ENCODE peak calls at places on chromosomes 2 and 18, in six cellular contexts. U, B, G, L, E and H are unnamed samples.

GRCh38 chr2:7929276-7929675 is 752.6 kb upstream of the ID2 start:
- DNase-seq in U (no peak), B (no peak), G (no peak), L (no peak), E (no peak), H (no peak)

GRCh38 chr18:7369006-7369405 is 138.1 kb downstream of the LRRC30 start:
- DNase-seq in U (no peak), B (no peak), G (peak), L (no peak), E (no peak), H (no peak)

GRCh38 chr2:217166241-217166640 is 306.4 kb upstream of the TNP1 start:
- DNase-seq in U (peak), B (no peak), G (peak), L (peak), E (no peak), H (peak)

GRCh38 chr2:16604236-16604635 is 61.4 kb downstream of the CYRIA start:
- DNase-seq in U (no peak), B (no peak), G (no peak), L (no peak), E (no peak), H (no peak)

GRCh38 chr2:46696966-46697829 is 217.8 kb downstream of the TMEM247 start:
- DNase-seq in U (no peak), B (no peak), G (no peak), L (no peak), E (no peak), H (no peak)

GRCh38 chr2:10382313-10383061 is 65.6 kb downstream of the ODC1 start:
- DNase-seq in U (peak), B (peak), G (no peak), L (no peak), E (no peak), H (no peak)

GRCh38 chr2:39099820-39100728 is 20.8 kb downstream of the SOS1 start:
- DNase-seq in U (peak), B (no peak), G (peak), L (peak), E (no peak), H (no peak)

GRCh38 chr2:239241431-239241830 is 159.4 kb downstream of the HDAC4 start:
- DNase-seq in U (no peak), B (no peak), G (no peak), L (no peak), E (no peak), H (no peak)

GRCh38 chr2:10493636-10494281 is 45.6 kb upstream of the ODC1 start:
- DNase-seq in U (peak), B (peak), G (peak), L (peak), E (no peak), H (peak)

GRCh38 chr2:27689424-27689823 is 25.7 kb downstream of the SLC4A1AP start:
- DNase-seq in U (no peak), B (no peak), G (no peak), L (no peak), E (no peak), H (no peak)

GRCh38 chr2:208254871-208255556 is at the start of gene IDH1:
- DNase-seq in U (peak), B (peak), G (peak), L (peak), E (peak), H (peak)

GRCh38 chr2:238986491-238987351 is 138.8 kb downstream of the TWIST2 start:
- DNase-seq in U (no peak), B (no peak), G (no peak), L (no peak), E (no peak), H (no peak)

GRCh38 chr18:46917808-46918600 is 602 bp downstream of the KATNAL2 start:
- DNase-seq in U (peak), B (peak), G (peak), L (peak), E (peak), H (no peak)

GRCh38 chr2:233075141-233075965 is 15.2 kb downstream of the INPP5D start:
- DNase-seq in U (no peak), B (no peak), G (no peak), L (no peak), E (no peak), H (no peak)

GRCh38 chr2:102355526-102356380 is at the start of gene IL18R1:
- DNase-seq in U (peak), B (peak), G (peak), L (peak), E (peak), H (peak)

GRCh38 chr2:48369971-48370370 is 160.0 kb upstream of the STON1 start:
- DNase-seq in U (no peak), B (no peak), G (no peak), L (no peak), E (no peak), H (no peak)

GRCh38 chr18:1213126-1213525 is 308.5 kb downstream of the ADCYAP1 start:
- DNase-seq in U (no peak), B (no peak), G (no peak), L (no peak), E (no peak), H (no peak)

GRCh38 chr18:76621184-76621583 is 126.1 kb upstream of the ZNF516 start:
- DNase-seq in U (no peak), B (no peak), G (no peak), L (peak), E (no peak), H (no peak)

GRCh38 chr2:239293450-239294430 is 107.1 kb downstream of the HDAC4 start:
- DNase-seq in U (peak), B (no peak), G (no peak), L (no peak), E (no peak), H (no peak)

GRCh38 chr2:65666156-65666725 is 233.8 kb upstream of the SPRED2 start:
- DNase-seq in U (peak), B (no peak), G (peak), L (peak), E (no peak), H (peak)

GRCh38 chr2:128681351-128681906 is 362.8 kb upstream of the HS6ST1 start:
- DNase-seq in U (no peak), B (no peak), G (no peak), L (no peak), E (no peak), H (no peak)

GRCh38 chr18:23281626-23282436 is 146.5 kb downstream of the CABLES1 start:
- DNase-seq in U (no peak), B (no peak), G (peak), L (no peak), E (no peak), H (no peak)

GRCh38 chr2:218785103-218785502 is 3.2 kb downstream of the CYP27A1 start:
- DNase-seq in U (no peak), B (no peak), G (no peak), L (no peak), E (no peak), H (no peak)

GRCh38 chr18:77138270-77138669 is 5.7 kb upstream of the MBP start:
- DNase-seq in U (no peak), B (no peak), G (peak), L (no peak), E (no peak), H (no peak)

GRCh38 chr2:27628767-27629709 is at the start of the genes CCDC121 and GPN1:
- DNase-seq in U (peak), B (peak), G (peak), L (peak), E (peak), H (peak)

GRCh38 chr18:61736168-61736567 is 156.6 kb downstream of the RNF152 start:
- DNase-seq in U (no peak), B (no peak), G (no peak), L (peak), E (no peak), H (no peak)

GRCh38 chr18:21803495-21803894 is 62.9 kb downstream of the MIB1 start:
- DNase-seq in U (no peak), B (no peak), G (peak), L (peak), E (no peak), H (no peak)

GRCh38 chr2:148670773-148671172 is 26.2 kb downstream of the EPC2 start:
- DNase-seq in U (no peak), B (no peak), G (no peak), L (peak), E (no peak), H (no peak)

GRCh38 chr2:109130726-109130995 is 1.7 kb downstream of the SH3RF3 start:
- DNase-seq in U (no peak), B (no peak), G (no peak), L (no peak), E (no peak), H (no peak)

GRCh38 chr2:109128048-109128465 is 948 bp upstream of the SH3RF3 start:
- DNase-seq in U (peak), B (peak), G (peak), L (peak), E (peak), H (peak)

GRCh38 chr2:109129921-109130725 is 1.1 kb downstream of the SH3RF3 start:
- DNase-seq in U (peak), B (no peak), G (no peak), L (peak), E (peak), H (no peak)

GRCh38 chr2:109128466-109129355 is at the start of gene SH3RF3:
- DNase-seq in U (peak), B (peak), G (peak), L (peak), E (peak), H (no peak)

GRCh38 chr2:109129356-109129920 is 433 bp downstream of the SH3RF3 start:
- DNase-seq in U (peak), B (no peak), G (peak), L (no peak), E (peak), H (no peak)
- H3K4me3 ChIP-seq in U (peak), B (peak), G (peak), L (peak), E (peak), H (peak)

GRCh38 chr2:226892729-226893128 is 56.9 kb downstream of the RHBDD1 start:
- DNase-seq in U (no peak), B (no peak), G (peak), L (peak), E (no peak), H (peak)
- H3K4me3 ChIP-seq in U (no peak), B (no peak), G (no peak), L (no peak), E (no peak), H (no peak)

GRCh38 chr18:74446631-74447403 is 10.3 kb downstream of the DIPK1C start:
- DNase-seq in U (no peak), B (no peak), G (no peak), L (no peak), E (no peak), H (no peak)

GRCh38 chr18:74447404-74448152 is 9.5 kb downstream of the DIPK1C start:
- DNase-seq in U (no peak), B (no peak), G (no peak), L (no peak), E (no peak), H (no peak)

GRCh38 chr18:74446178-74446577 is 10.9 kb downstream of the DIPK1C start:
- DNase-seq in U (no peak), B (no peak), G (no peak), L (no peak), E (no peak), H (no peak)

GRCh38 chr18:74444104-74444503 is 13.0 kb downstream of the DIPK1C start:
- DNase-seq in U (no peak), B (no peak), G (no peak), L (no peak), E (no peak), H (no peak)

DNA sequence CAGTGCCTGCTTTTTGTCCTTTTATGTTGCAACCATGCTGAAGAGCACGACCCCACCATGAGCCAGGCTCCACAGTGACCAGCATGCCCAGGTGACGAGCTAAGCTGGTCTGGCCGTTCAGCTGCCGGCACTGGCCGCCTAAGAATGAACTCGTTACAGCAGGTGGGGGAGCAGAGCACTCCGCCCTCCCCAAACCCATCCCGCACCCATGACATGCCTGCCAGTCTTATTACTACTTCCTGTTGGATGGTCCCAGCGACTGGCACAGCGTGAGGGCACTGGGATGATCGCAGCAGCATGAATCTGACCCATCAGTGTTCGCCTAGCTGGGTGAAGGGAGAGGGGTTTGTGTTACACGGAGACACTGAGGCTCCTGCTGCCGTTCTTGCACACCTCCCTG is 11.5 kb downstream of the DIPK1C start:
- DNase-seq in U (no peak), B (no peak), G (no peak), L (no peak), E (no peak), H (no peak)
- H3K4me3 ChIP-seq in U (no peak), B (no peak), G (no peak), L (no peak), E (no peak), H (no peak)

GRCh38 chr2:241855888-241856422 is 2.7 kb downstream of the PDCD1 start:
- DNase-seq in U (no peak), B (no peak), G (no peak), L (no peak), E (no peak), H (no peak)

GRCh38 chr2:241859017-241859435 is 332 bp upstream of the PDCD1 start:
- DNase-seq in U (no peak), B (peak), G (no peak), L (no peak), E (no peak), H (no peak)

GRCh38 chr2:241857041-241857541 is 1.6 kb downstream of the PDCD1 start:
- DNase-seq in U (no peak), B (no peak), G (no peak), L (no peak), E (peak), H (no peak)

GRCh38 chr2:241858206-241859016 is at the start of gene PDCD1:
- DNase-seq in U (peak), B (peak), G (no peak), L (no peak), E (peak), H (no peak)

DNA sequence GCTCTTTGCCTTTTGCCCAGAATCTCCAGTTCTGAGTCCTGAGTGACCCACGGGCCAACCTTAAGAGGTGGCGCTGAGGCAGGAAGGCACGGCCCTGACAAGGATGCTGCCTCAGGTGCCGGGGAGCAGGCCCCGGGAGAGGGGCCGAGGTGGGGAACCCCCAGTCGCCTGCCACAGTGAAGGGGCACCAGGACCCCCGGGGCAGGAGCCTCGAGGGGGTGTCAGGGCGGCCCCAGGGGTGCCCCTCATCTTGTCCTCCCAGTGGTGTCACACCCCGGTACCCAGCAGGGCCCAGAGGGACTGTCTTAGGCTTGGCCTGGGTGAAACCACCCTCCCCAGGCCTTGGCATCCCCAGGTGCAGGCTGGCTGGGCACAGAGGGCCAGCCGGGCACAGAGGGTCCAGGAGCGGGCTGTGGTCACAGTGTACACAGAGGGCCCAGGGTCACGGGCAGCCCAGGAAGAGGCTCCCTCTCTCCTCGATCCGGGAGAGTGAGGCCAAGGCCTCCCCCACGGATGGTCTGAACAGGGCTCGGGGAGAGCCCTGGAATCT is 1.0 kb downstream of the PDCD1 start:
- DNase-seq in U (no peak), B (peak), G (no peak), L (no peak), E (no peak), H (no peak)
- H3K4me3 ChIP-seq in U (peak), B (no peak), G (no peak), L (no peak), E (no peak), H (no peak)